ENCODE peak calls at places on chromosomes 13 and 19, in four cellular contexts. One of them, this sample, is unnamed.

GRCh38 chr19:13623686-13624405 is 117.6 kb upstream of the CACNA1A start:
- DNase-seq in GM12878: no peak
- DNase-seq in upper lobe of left lung: peak
- DNase-seq in endothelial cell of umbilical vein: no peak
- DNase-seq in this sample: no peak

GRCh38 chr19:36207605-36208252 is 6.7 kb downstream of the ZNF565 start:
- DNase-seq in GM12878: peak
- DNase-seq in upper lobe of left lung: no peak
- DNase-seq in endothelial cell of umbilical vein: no peak
- DNase-seq in this sample: no peak

GRCh38 chr13:46480131-46480530 is 72.8 kb upstream of the LRCH1 start:
- DNase-seq in GM12878: no peak
- DNase-seq in upper lobe of left lung: no peak
- DNase-seq in endothelial cell of umbilical vein: no peak
- DNase-seq in this sample: no peak

GRCh38 chr13:66700336-66700735 is 529.8 kb downstream of the PCDH9 start:
- DNase-seq in GM12878: no peak
- DNase-seq in upper lobe of left lung: no peak
- DNase-seq in endothelial cell of umbilical vein: no peak
- DNase-seq in this sample: no peak

GRCh38 chr19:27805848-27806247 is 1407.1 kb downstream of the UQCRFS1 start:
- DNase-seq in GM12878: no peak
- DNase-seq in upper lobe of left lung: peak
- DNase-seq in endothelial cell of umbilical vein: no peak
- DNase-seq in this sample: no peak

GRCh38 chr13:109348514-109349340 is 437.7 kb downstream of the IRS2 start:
- DNase-seq in GM12878: no peak
- DNase-seq in upper lobe of left lung: no peak
- DNase-seq in endothelial cell of umbilical vein: peak
- DNase-seq in this sample: no peak

GRCh38 chr19:42528354-42529247 is at the start of gene CEACAM1:
- DNase-seq in GM12878: no peak
- DNase-seq in upper lobe of left lung: no peak
- DNase-seq in endothelial cell of umbilical vein: peak
- DNase-seq in this sample: no peak

GRCh38 chr13:23212621-23213020 is 31.8 kb downstream of the SGCG start:
- DNase-seq in GM12878: no peak
- DNase-seq in upper lobe of left lung: no peak
- DNase-seq in endothelial cell of umbilical vein: no peak
- DNase-seq in this sample: no peak

GRCh38 chr13:27907139-27907787 is 12.5 kb upstream of the PDX1 start:
- DNase-seq in GM12878: no peak
- DNase-seq in upper lobe of left lung: no peak
- DNase-seq in endothelial cell of umbilical vein: no peak
- DNase-seq in this sample: no peak
- H3K4me3 ChIP-seq in GM12878: no peak
- H3K4me3 ChIP-seq in upper lobe of left lung: no peak
- H3K4me3 ChIP-seq in endothelial cell of umbilical vein: no peak
- H3K4me3 ChIP-seq in this sample: no peak

GRCh38 chr19:44903602-44904425 is 1.8 kb upstream of the APOE start:
- DNase-seq in GM12878: no peak
- DNase-seq in upper lobe of left lung: peak
- DNase-seq in endothelial cell of umbilical vein: peak
- DNase-seq in this sample: peak

GRCh38 chr19:44904426-44904994 is 1.1 kb upstream of the APOE start:
- DNase-seq in GM12878: no peak
- DNase-seq in upper lobe of left lung: no peak
- DNase-seq in endothelial cell of umbilical vein: no peak
- DNase-seq in this sample: no peak

GRCh38 chr19:44903216-44903601 is 2.4 kb upstream of the APOE start:
- DNase-seq in GM12878: no peak
- DNase-seq in upper lobe of left lung: no peak
- DNase-seq in endothelial cell of umbilical vein: no peak
- DNase-seq in this sample: no peak

GRCh38 chr19:44907613-44908012 is 2.0 kb downstream of the APOE start:
- DNase-seq in GM12878: no peak
- DNase-seq in upper lobe of left lung: no peak
- DNase-seq in endothelial cell of umbilical vein: no peak
- DNase-seq in this sample: no peak

GRCh38 chr19:44905437-44906160 is at the start of gene APOE:
- DNase-seq in GM12878: no peak
- DNase-seq in upper lobe of left lung: no peak
- DNase-seq in endothelial cell of umbilical vein: no peak
- DNase-seq in this sample: no peak
- H3K27ac ChIP-seq in GM12878: no peak
- H3K27ac ChIP-seq in upper lobe of left lung: no peak
- H3K27ac ChIP-seq in endothelial cell of umbilical vein: no peak
- H3K27ac ChIP-seq in this sample: peak

DNA sequence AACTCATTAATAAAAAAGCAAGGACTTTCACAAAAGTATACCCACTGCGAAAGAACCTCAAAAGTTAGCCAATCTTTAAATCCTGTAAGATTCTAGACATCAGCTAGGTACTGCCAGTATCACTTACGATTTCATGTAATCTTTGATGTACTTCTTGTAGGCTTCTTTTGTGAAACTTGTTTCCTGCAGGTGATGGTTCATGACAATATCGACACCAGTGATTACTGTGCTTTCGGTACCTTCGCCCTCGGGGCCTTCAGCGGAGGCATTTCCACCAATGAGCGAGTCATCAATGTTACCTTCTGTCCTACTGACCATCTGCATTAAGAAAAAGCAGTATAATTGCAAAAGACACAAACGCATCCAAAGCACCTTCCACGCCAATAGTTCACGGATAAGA is 1.1 kb downstream of the TPT1 start:
- DNase-seq in GM12878: no peak
- DNase-seq in upper lobe of left lung: no peak
- DNase-seq in endothelial cell of umbilical vein: no peak
- DNase-seq in this sample: no peak
- TF ChIP-seq POLR2AphosphoS5 in GM12878: no peak
- TF ChIP-seq POLR2AphosphoS5 in upper lobe of left lung: no peak
- TF ChIP-seq POLR2AphosphoS5 in endothelial cell of umbilical vein: no peak
- TF ChIP-seq POLR2AphosphoS5 in this sample: no peak

DNA sequence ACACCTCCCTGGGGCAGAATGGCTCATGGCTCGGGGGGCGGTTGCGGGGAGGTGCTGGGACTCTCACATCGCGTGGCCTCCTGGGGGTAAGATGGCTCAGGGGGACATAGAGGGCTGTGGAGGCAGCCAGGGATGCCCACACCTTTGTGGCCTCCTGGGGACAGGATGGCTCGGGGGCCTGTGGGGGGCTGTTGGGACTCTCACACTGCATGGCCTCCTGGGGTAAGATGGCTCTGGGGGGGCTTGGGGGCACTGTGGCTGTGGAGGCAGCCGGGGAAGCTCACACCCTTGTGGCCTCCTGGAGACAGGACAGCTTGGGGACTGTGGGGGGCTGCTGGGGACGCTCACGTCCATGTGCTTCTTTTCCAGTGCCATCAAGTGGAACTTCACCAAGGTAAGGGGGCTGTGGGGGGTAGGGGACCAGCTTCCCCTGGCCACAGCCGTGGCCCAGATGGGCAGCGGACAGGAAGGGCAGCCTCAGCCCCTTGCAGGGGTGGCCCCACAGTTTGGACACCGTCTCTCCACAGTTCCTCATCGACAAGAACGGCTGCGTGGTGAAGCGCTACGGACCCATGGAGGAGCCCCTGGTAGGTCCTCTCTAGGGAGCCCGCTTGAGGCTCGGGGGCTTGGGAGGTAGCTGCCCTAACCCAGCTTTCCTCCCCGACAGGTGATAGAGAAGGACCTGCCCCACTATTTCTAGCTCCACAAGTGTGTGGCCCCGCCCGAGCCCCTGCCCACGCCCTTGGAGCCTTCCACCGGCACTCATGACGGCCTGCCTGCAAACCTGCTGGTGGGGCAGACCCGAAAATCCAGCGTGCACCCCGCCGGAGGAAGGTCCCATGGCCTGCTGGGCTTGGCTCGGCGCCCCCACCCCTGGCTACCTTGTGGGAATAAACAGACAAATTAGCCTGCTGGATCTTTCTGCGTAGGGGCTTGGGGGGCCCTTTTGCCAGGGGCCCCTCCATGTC is 2.4 kb downstream of the GPX4 start:
- DNase-seq in GM12878: no peak
- DNase-seq in upper lobe of left lung: peak
- DNase-seq in endothelial cell of umbilical vein: no peak
- DNase-seq in this sample: no peak
- H3K4me3 ChIP-seq in GM12878: no peak
- H3K4me3 ChIP-seq in upper lobe of left lung: peak
- H3K4me3 ChIP-seq in endothelial cell of umbilical vein: no peak
- H3K4me3 ChIP-seq in this sample: peak

DNA sequence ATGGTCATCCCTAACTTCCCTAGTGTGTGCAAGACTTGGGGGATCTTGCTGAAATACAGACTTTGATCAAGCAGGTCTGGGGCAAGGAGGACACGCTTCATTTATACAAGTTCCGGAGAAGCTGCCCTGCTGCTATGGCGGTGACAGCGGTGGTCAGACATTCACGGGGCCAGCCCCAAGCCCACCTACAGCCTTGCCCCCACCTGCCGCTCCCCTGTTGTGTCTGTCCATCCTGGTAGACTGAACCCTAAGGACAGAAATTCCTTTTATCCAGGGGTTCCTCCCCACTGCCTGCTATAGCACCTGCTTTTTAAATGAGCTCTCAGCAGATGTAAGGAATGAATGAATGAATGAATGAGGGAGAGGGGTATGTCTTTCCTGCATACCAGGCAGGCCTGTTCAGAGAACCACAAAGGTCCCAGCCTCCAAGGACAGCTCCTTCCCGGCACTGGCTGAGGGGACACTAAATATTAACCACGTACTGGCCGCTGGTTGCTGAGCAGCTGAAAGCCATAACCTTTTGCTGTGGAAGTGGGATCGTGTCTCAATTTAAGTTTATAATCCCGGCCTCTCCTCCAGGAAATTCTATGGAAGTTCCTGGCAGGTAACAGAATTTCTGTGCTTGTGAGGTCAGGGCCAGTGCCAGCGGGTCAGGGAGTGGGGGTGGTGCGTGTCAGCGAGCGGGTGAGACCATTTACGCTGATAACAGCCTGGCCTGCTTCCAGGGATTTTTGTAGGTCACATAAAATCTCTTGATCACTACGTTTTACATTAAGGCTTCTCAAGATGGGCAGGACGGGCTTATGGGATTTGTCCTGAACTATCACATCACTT is 27.1 kb downstream of the TSSK6 start:
- DNase-seq in GM12878: no peak
- DNase-seq in upper lobe of left lung: no peak
- DNase-seq in endothelial cell of umbilical vein: peak
- DNase-seq in this sample: peak
- H3K27ac ChIP-seq in GM12878: peak
- H3K27ac ChIP-seq in upper lobe of left lung: peak
- H3K27ac ChIP-seq in endothelial cell of umbilical vein: peak
- H3K27ac ChIP-seq in this sample: peak

DNA sequence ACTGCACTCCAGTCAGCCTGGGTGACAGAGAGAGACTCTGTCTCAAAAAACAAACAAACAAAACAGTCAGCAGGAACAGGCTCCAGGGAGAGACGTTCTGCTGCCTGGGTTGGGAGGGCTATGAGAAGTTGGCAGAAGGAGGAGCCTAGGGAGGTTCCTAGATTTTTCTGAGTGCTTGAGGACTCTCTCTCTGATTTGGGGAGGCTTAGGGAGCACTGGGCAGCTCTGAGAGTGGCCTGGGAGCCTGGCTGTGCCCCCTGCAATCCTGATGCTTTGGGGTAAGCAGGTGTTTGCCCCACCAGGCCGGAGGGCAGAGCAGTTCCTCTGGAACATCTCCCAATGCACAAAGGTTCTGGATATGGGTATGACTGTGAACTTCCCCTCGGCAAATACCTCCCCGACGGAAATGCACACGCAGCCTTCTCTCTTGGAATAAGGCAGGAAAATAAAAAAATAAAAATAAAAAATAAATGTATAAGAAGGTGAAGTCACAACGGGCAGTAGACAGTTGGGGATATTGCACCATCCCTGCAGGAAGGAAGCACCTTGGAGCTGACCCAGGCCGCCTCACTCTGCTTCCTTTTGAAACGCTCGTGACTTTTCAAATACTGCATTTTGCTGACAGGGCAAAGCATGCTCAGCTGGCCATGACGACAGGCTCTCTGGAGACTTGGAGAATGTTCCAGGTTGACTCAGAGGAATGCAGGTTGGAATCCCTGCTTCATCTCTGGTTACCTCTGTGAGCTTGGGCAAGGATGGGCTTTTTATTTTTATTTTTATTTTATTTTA is 26.5 kb upstream of the HOMER3 start:
- DNase-seq in GM12878: no peak
- DNase-seq in upper lobe of left lung: no peak
- DNase-seq in endothelial cell of umbilical vein: peak
- DNase-seq in this sample: peak
- TF ChIP-seq POLR2AphosphoS5 in GM12878: no peak
- TF ChIP-seq POLR2AphosphoS5 in upper lobe of left lung: peak
- TF ChIP-seq POLR2AphosphoS5 in endothelial cell of umbilical vein: peak
- TF ChIP-seq POLR2AphosphoS5 in this sample: no peak